ENCODE peak calls at places on chromosomes 12 and 14, in four cellular contexts. One of them, this sample, is unnamed.
A peak's percentile ranks its signal among the peaks of the same experiment; 100 is the strongest.

GRCh38 chr12:94089891-94090290 is 58.5 kb upstream of the PLXNC1 start:
- DNase-seq in prostate gland: no peak
- DNase-seq in A549: no peak
- DNase-seq in pancreas: no peak
- DNase-seq in this sample: no peak

GRCh38 chr14:53613404-53614253 is 343.0 kb downstream of the BMP4 start:
- DNase-seq in prostate gland: no peak
- DNase-seq in A549: peak; percentile 97
- DNase-seq in pancreas: peak; percentile 69
- DNase-seq in this sample: no peak

GRCh38 chr14:87049886-87050820 is 942.8 kb downstream of the GALC start:
- DNase-seq in pancreas: peak; percentile 35
- DNase-seq in A549: peak; percentile 20
- DNase-seq in prostate gland: no peak
- DNase-seq in this sample: no peak

GRCh38 chr12:6888360-6888759 is 15.3 kb upstream of the SPSB2 start:
- DNase-seq in A549: no peak
- DNase-seq in pancreas: no peak
- DNase-seq in prostate gland: no peak
- DNase-seq in this sample: no peak

GRCh38 chr12:109858764-109859163 is 21.6 kb downstream of the GLTP start:
- DNase-seq in pancreas: no peak
- DNase-seq in A549: no peak
- DNase-seq in prostate gland: no peak
- DNase-seq in this sample: no peak

GRCh38 chr12:75020068-75020557 is 189.5 kb downstream of the KCNC2 start:
- DNase-seq in A549: peak; percentile 22
- DNase-seq in prostate gland: no peak
- DNase-seq in pancreas: no peak
- DNase-seq in this sample: no peak

GRCh38 chr14:50344116-50344775 is 32.1 kb downstream of the DMAC2L start:
- DNase-seq in A549: no peak
- DNase-seq in prostate gland: no peak
- DNase-seq in pancreas: no peak
- DNase-seq in this sample: no peak

GRCh38 chr12:116492703-116493324 is 66.4 kb upstream of the MAP1LC3B2 start:
- DNase-seq in A549: peak; percentile 91
- DNase-seq in prostate gland: no peak
- DNase-seq in pancreas: no peak
- DNase-seq in this sample: no peak

GRCh38 chr12:14874882-14875281 is 10.8 kb downstream of the MGP start:
- DNase-seq in prostate gland: no peak
- DNase-seq in pancreas: no peak
- DNase-seq in A549: no peak
- DNase-seq in this sample: no peak

GRCh38 chr12:124457287-124458219 is 109.9 kb downstream of the NCOR2 start:
- DNase-seq in prostate gland: peak; percentile 46
- DNase-seq in A549: no peak
- DNase-seq in pancreas: no peak
- DNase-seq in this sample: peak; percentile 86

GRCh38 chr12:1369460-1369859 is 224.9 kb downstream of the FBXL14 start:
- DNase-seq in prostate gland: no peak
- DNase-seq in A549: no peak
- DNase-seq in pancreas: no peak
- DNase-seq in this sample: no peak

GRCh38 chr14:29928342-29928640 is 644 bp upstream of the PRKD1 start:
- DNase-seq in A549: no peak
- DNase-seq in prostate gland: no peak
- DNase-seq in pancreas: no peak
- DNase-seq in this sample: no peak

GRCh38 chr14:60346706-60347105 is 97.7 kb downstream of the PPM1A start:
- DNase-seq in A549: no peak
- DNase-seq in pancreas: no peak
- DNase-seq in prostate gland: no peak
- DNase-seq in this sample: no peak

DNA sequence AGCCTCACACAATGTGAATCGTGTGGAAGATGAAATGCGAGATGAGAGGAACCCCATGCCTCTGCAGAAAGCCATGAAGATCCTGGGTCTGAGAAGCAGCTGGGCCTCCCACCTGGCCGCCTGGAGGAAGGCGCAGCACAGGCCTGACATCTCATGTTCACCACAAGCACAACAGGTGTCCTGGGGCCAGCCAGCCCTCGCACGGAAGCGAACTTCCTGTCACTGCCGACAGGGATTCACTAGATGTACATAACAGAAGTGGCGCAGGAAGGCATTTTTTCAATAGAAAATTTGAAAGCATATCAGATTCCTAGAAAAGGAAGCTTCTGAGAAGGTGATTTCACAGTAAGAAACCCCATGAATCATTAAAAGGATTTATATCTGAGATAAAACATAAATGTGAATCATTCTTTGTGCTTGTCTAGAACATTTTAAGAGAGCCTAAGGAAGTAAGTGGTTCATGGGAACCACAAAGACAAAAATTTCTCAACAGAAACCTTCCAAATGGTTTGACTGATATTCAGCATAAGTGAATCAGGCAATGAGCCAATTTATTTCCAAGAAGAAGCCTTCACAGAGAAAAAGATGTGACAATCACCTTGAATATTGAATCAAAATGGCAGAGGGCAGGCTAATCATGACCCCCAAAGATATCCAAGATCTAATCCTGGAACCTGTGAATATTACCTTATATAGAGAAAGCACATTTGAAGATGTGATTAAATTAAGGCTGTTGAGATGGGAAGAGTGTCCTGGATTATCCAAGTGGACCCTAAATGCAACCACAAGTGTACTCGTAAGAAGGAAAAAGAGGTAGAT is 311.9 kb downstream of the DUSP6 start:
- DNase-seq in pancreas: no peak
- DNase-seq in prostate gland: no peak
- DNase-seq in A549: no peak
- DNase-seq in this sample: peak; percentile 46
- TF ChIP-seq CTCF in pancreas: no peak
- TF ChIP-seq CTCF in prostate gland: no peak
- TF ChIP-seq CTCF in A549: no peak
- TF ChIP-seq CTCF in this sample: no peak

DNA sequence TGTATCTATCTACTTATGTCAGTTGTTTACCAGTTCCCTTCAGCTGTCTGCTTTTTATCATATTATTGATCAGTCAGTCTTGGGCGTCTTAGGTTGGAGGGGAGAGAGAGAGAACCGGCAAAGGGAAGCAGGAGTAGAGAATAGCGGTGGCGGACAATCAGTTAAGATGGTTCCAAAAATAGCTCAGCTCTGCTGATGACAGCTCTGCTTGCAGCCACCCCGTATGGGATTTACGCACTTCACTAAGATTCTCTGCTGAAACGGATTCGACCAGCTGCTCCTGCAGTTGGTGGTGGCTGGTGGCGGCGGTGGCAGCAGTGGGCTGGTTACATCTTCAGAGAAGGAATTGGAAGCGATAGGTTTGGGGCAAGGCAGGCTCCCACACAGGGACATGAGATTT is 664.9 kb downstream of the NRXN3 start:
- DNase-seq in prostate gland: no peak
- DNase-seq in A549: no peak
- DNase-seq in pancreas: no peak
- DNase-seq in this sample: no peak
- H3K27ac ChIP-seq in prostate gland: no peak overlapping the region
- H3K27ac ChIP-seq in A549: no peak overlapping the region
- H3K27ac ChIP-seq in pancreas: no peak overlapping the region
- H3K27ac ChIP-seq in this sample: no peak overlapping the region

GRCh38 chr14:28757790-28758189 is 8.8 kb upstream of the FOXG1 start:
- DNase-seq in A549: no peak
- DNase-seq in pancreas: no peak
- DNase-seq in prostate gland: no peak
- DNase-seq in this sample: no peak

GRCh38 chr14:28755930-28756895 is 10.4 kb upstream of the FOXG1 start:
- DNase-seq in prostate gland: no peak
- DNase-seq in pancreas: no peak
- DNase-seq in A549: no peak
- DNase-seq in this sample: no peak

GRCh38 chr14:28758253-28758915 is 8.2 kb upstream of the FOXG1 start:
- DNase-seq in pancreas: no peak
- DNase-seq in prostate gland: no peak
- DNase-seq in A549: no peak
- DNase-seq in this sample: no peak

GRCh38 chr14:28755198-28755794 is 11.3 kb upstream of the FOXG1 start:
- DNase-seq in prostate gland: no peak
- DNase-seq in pancreas: no peak
- DNase-seq in A549: no peak
- DNase-seq in this sample: no peak

GRCh38 chr14:28756896-28757570 is 9.6 kb upstream of the FOXG1 start:
- DNase-seq in pancreas: no peak
- DNase-seq in A549: peak; percentile 48
- DNase-seq in prostate gland: no peak
- DNase-seq in this sample: no peak
- H3K4me3 ChIP-seq in pancreas: no peak overlapping the region
- H3K4me3 ChIP-seq in A549: no peak overlapping the region
- H3K4me3 ChIP-seq in prostate gland: no peak overlapping the region
- H3K4me3 ChIP-seq in this sample: no peak overlapping the region

DNA sequence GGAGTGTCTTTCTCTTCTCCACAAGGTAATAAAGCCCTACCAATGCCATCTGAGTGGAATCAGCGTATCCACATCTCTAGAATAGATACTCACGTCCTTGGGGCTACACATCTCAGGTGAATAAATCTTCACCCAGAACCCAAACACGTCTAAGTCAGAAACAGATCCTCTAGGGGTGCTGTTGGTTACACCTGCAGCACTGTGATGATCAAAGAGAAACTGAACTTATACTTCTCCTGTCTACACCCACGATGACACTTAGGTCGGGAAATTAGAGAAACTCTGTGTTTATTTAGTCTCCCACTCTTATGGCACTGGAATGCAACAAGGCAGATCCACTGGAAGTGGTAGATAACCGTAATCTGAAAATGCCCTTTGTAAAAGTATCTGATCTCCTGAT is 46.2 kb downstream of the WIF1 start:
- DNase-seq in pancreas: no peak
- DNase-seq in prostate gland: no peak
- DNase-seq in A549: peak; percentile 6
- DNase-seq in this sample: no peak
- TF ChIP-seq CTCF in pancreas: no peak
- TF ChIP-seq CTCF in prostate gland: no peak
- TF ChIP-seq CTCF in A549: no peak
- TF ChIP-seq CTCF in this sample: no peak

GRCh38 chr14:77086951-77087350 is 11.1 kb upstream of the CIPC start:
- DNase-seq in A549: no peak
- DNase-seq in prostate gland: no peak
- DNase-seq in pancreas: no peak
- DNase-seq in this sample: no peak
- H3K27ac ChIP-seq in A549: no peak overlapping the region
- H3K27ac ChIP-seq in prostate gland: peak overlapping the region; percentile 82
- H3K27ac ChIP-seq in pancreas: no peak overlapping the region
- H3K27ac ChIP-seq in this sample: peak overlapping the region; percentile 43

DNA sequence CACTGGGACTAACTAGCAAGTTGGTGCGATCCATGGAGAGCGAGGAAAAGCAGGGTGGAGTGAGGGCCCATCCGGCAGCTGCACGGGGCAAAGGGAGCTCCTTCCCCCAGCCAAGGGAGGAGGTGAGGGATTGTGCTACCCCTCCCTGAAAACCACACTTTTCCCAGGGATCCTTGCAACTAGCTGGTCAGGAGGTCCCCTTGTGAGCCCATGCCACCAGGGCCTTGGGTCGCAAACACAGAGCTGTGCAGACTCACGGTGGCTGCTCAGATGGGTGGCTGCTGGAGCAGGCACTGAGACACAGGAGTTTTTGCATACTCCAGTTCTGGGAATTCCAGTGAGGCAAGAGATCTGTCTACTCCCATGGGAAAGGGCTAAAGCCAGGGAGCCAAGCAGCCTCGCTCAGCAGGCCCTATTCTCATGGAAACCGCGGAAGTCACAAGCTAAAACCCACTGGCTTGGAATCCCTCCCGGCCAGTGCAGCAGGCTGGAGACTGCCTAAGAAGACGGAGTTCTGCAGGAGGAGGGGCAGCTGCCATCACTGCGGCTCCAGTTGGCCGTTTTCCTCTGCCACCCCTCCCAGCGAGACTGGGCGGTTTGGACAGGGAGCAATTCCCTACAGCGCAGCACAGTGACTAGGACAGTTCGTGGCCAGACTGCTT is 10.9 kb upstream of the ZNF705A start:
- DNase-seq in A549: no peak
- DNase-seq in pancreas: peak; percentile 20
- DNase-seq in prostate gland: no peak
- DNase-seq in this sample: peak; percentile 55
- H3K4me3 ChIP-seq in A549: no peak overlapping the region
- H3K4me3 ChIP-seq in pancreas: no peak overlapping the region
- H3K4me3 ChIP-seq in prostate gland: no peak overlapping the region
- H3K4me3 ChIP-seq in this sample: peak overlapping the region; percentile 6

GRCh38 chr12:52242442-52243263 is 9.6 kb downstream of the KRT7 start:
- DNase-seq in prostate gland: no peak
- DNase-seq in pancreas: no peak
- DNase-seq in A549: peak; percentile 46
- DNase-seq in this sample: no peak

GRCh38 chr12:52241205-52241842 is 8.3 kb downstream of the KRT7 start:
- DNase-seq in pancreas: peak; percentile 26
- DNase-seq in prostate gland: no peak
- DNase-seq in A549: peak; percentile 63
- DNase-seq in this sample: no peak

GRCh38 chr12:52244615-52244994 is 11.6 kb downstream of the KRT7 start:
- DNase-seq in A549: peak; percentile 62
- DNase-seq in prostate gland: no peak
- DNase-seq in pancreas: peak; percentile 46
- DNase-seq in this sample: no peak

GRCh38 chr12:52243774-52244614 is 11.0 kb downstream of the KRT7 start:
- DNase-seq in A549: peak; percentile 92
- DNase-seq in pancreas: peak; percentile 96
- DNase-seq in prostate gland: peak; percentile 93
- DNase-seq in this sample: peak; percentile 87

GRCh38 chr12:52243264-52243773 is 10.3 kb downstream of the KRT7 start:
- DNase-seq in prostate gland: peak; percentile 83
- DNase-seq in pancreas: peak; percentile 33
- DNase-seq in A549: peak; percentile 61
- DNase-seq in this sample: no peak
- TF ChIP-seq CTCF in prostate gland: no peak
- TF ChIP-seq CTCF in pancreas: no peak
- TF ChIP-seq CTCF in A549: no peak
- TF ChIP-seq CTCF in this sample: no peak

GRCh38 chr12:80173465-80173864 is 74.1 kb downstream of the OTOGL start:
- DNase-seq in pancreas: no peak
- DNase-seq in prostate gland: no peak
- DNase-seq in A549: no peak
- DNase-seq in this sample: no peak
- H3K27ac ChIP-seq in pancreas: no peak overlapping the region
- H3K27ac ChIP-seq in prostate gland: no peak overlapping the region
- H3K27ac ChIP-seq in A549: no peak overlapping the region
- H3K27ac ChIP-seq in this sample: no peak overlapping the region

DNA sequence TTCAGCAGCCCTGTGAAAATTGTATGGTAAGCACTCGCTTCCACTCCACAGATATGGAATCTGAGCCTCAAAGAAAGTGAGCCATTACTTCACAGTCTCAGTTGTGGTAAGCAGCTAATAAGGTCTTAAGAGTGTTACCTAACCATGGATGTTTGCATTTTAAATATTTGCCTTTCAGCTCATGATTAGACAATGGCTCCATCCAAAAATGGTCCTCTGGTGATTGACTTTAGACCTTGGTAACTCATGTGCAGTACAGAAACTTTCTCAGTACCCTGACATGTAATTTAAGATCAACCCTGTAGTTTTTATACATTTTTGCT is 1.8 kb downstream of the A2M start:
- DNase-seq in A549: no peak
- DNase-seq in prostate gland: no peak
- DNase-seq in pancreas: no peak
- DNase-seq in this sample: no peak
- H3K4me3 ChIP-seq in A549: no peak overlapping the region
- H3K4me3 ChIP-seq in prostate gland: no peak overlapping the region
- H3K4me3 ChIP-seq in pancreas: no peak overlapping the region
- H3K4me3 ChIP-seq in this sample: peak overlapping the region; percentile 49

This sample was measured in lower lobe of right lung.